ENCODE peak calls at places on chromosomes 1 and 21, in ten cellular contexts. One of them, this sample, is unnamed.
A peak's percentile ranks its signal among the peaks of the same experiment; 100 is the strongest.

GRCh38 chr1:243390315-243390875 is 134.6 kb downstream of the SDCCAG8 start:
- DNase-seq in posterior cingulate gyrus: no peak
- DNase-seq in naive thymus-derived CD4-positive, alpha-beta T cell: no peak
- DNase-seq in astrocyte of the hippocampus: no peak
- DNase-seq in stimulated activated CD4-positive, alpha-beta T cell treated with anti-CD3 and anti-CD28 coated beads, Interleukin-4, amount 100 ng/mL, for 1 hour: no peak
- DNase-seq in GOT3: no peak
- DNase-seq in iPS-NIHi11: no peak
- DNase-seq in RKO: no peak
- DNase-seq in stomach: no peak
- DNase-seq in GM10248: no peak
- DNase-seq in this sample: no peak

GRCh38 chr1:171872430-171872829 is 31.1 kb downstream of the DNM3 start:
- DNase-seq in naive thymus-derived CD4-positive, alpha-beta T cell: no peak
- DNase-seq in GOT3: no peak
- DNase-seq in RKO: no peak
- DNase-seq in iPS-NIHi11: no peak
- DNase-seq in posterior cingulate gyrus: no peak
- DNase-seq in stimulated activated CD4-positive, alpha-beta T cell treated with anti-CD3 and anti-CD28 coated beads, Interleukin-4, amount 100 ng/mL, for 1 hour: no peak
- DNase-seq in stomach: no peak
- DNase-seq in astrocyte of the hippocampus: no peak
- DNase-seq in GM10248: no peak
- DNase-seq in this sample: no peak

GRCh38 chr1:162059721-162060120 is 9.8 kb upstream of the NOS1AP start:
- DNase-seq in stomach: no peak
- DNase-seq in posterior cingulate gyrus: no peak
- DNase-seq in GM10248: no peak
- DNase-seq in GOT3: no peak
- DNase-seq in stimulated activated CD4-positive, alpha-beta T cell treated with anti-CD3 and anti-CD28 coated beads, Interleukin-4, amount 100 ng/mL, for 1 hour: no peak
- DNase-seq in iPS-NIHi11: no peak
- DNase-seq in naive thymus-derived CD4-positive, alpha-beta T cell: no peak
- DNase-seq in RKO: no peak
- DNase-seq in astrocyte of the hippocampus: no peak
- DNase-seq in this sample: no peak

GRCh38 chr1:30618335-30618747 is 105.0 kb downstream of the MATN1 start:
- DNase-seq in RKO: no peak
- DNase-seq in astrocyte of the hippocampus: peak; percentile 15
- DNase-seq in iPS-NIHi11: no peak
- DNase-seq in stomach: no peak
- DNase-seq in GOT3: no peak
- DNase-seq in GM10248: no peak
- DNase-seq in naive thymus-derived CD4-positive, alpha-beta T cell: no peak
- DNase-seq in posterior cingulate gyrus: no peak
- DNase-seq in stimulated activated CD4-positive, alpha-beta T cell treated with anti-CD3 and anti-CD28 coated beads, Interleukin-4, amount 100 ng/mL, for 1 hour: no peak
- DNase-seq in this sample: no peak

GRCh38 chr1:27527857-27528700 is 38.1 kb upstream of the WASF2 start:
- DNase-seq in GM10248: peak; percentile 67
- DNase-seq in GOT3: no peak
- DNase-seq in stimulated activated CD4-positive, alpha-beta T cell treated with anti-CD3 and anti-CD28 coated beads, Interleukin-4, amount 100 ng/mL, for 1 hour: peak; percentile 67
- DNase-seq in posterior cingulate gyrus: no peak
- DNase-seq in RKO: no peak
- DNase-seq in astrocyte of the hippocampus: peak; percentile 71
- DNase-seq in naive thymus-derived CD4-positive, alpha-beta T cell: peak; percentile 69
- DNase-seq in iPS-NIHi11: peak; percentile 75
- DNase-seq in stomach: peak; percentile 67
- DNase-seq in this sample: peak; percentile 73

GRCh38 chr1:186236921-186237320 is 138.1 kb downstream of the TPR start:
- DNase-seq in posterior cingulate gyrus: no peak
- DNase-seq in iPS-NIHi11: no peak
- DNase-seq in astrocyte of the hippocampus: peak; percentile 59
- DNase-seq in GOT3: peak; percentile 47
- DNase-seq in RKO: peak; percentile 57
- DNase-seq in naive thymus-derived CD4-positive, alpha-beta T cell: no peak
- DNase-seq in GM10248: no peak
- DNase-seq in stomach: no peak
- DNase-seq in stimulated activated CD4-positive, alpha-beta T cell treated with anti-CD3 and anti-CD28 coated beads, Interleukin-4, amount 100 ng/mL, for 1 hour: no peak
- DNase-seq in this sample: no peak

GRCh38 chr1:67749263-67749843 is 64.4 kb downstream of the GADD45A start:
- DNase-seq in GM10248: no peak
- DNase-seq in posterior cingulate gyrus: no peak
- DNase-seq in stomach: peak; percentile 35
- DNase-seq in iPS-NIHi11: peak; percentile 54
- DNase-seq in stimulated activated CD4-positive, alpha-beta T cell treated with anti-CD3 and anti-CD28 coated beads, Interleukin-4, amount 100 ng/mL, for 1 hour: no peak
- DNase-seq in astrocyte of the hippocampus: no peak
- DNase-seq in GOT3: no peak
- DNase-seq in naive thymus-derived CD4-positive, alpha-beta T cell: no peak
- DNase-seq in RKO: no peak
- DNase-seq in this sample: peak; percentile 81

GRCh38 chr1:229225331-229225782 is 45.6 kb upstream of the RAB4A start:
- DNase-seq in GM10248: no peak
- DNase-seq in RKO: no peak
- DNase-seq in naive thymus-derived CD4-positive, alpha-beta T cell: no peak
- DNase-seq in posterior cingulate gyrus: no peak
- DNase-seq in iPS-NIHi11: no peak
- DNase-seq in astrocyte of the hippocampus: no peak
- DNase-seq in stimulated activated CD4-positive, alpha-beta T cell treated with anti-CD3 and anti-CD28 coated beads, Interleukin-4, amount 100 ng/mL, for 1 hour: no peak
- DNase-seq in stomach: no peak
- DNase-seq in GOT3: no peak
- DNase-seq in this sample: no peak

GRCh38 chr1:27418326-27418761 is 25.9 kb downstream of the GPR3 start:
- DNase-seq in stomach: peak; percentile 71
- DNase-seq in GOT3: peak; percentile 41
- DNase-seq in posterior cingulate gyrus: peak; percentile 55
- DNase-seq in naive thymus-derived CD4-positive, alpha-beta T cell: no peak
- DNase-seq in stimulated activated CD4-positive, alpha-beta T cell treated with anti-CD3 and anti-CD28 coated beads, Interleukin-4, amount 100 ng/mL, for 1 hour: peak; percentile 45
- DNase-seq in RKO: no peak
- DNase-seq in iPS-NIHi11: no peak
- DNase-seq in GM10248: peak; percentile 83
- DNase-seq in astrocyte of the hippocampus: peak; percentile 94
- DNase-seq in this sample: no peak

GRCh38 chr21:44730028-44730395 is 18.6 kb upstream of the TSPEAR start:
- DNase-seq in GM10248: no peak
- DNase-seq in stimulated activated CD4-positive, alpha-beta T cell treated with anti-CD3 and anti-CD28 coated beads, Interleukin-4, amount 100 ng/mL, for 1 hour: no peak
- DNase-seq in RKO: no peak
- DNase-seq in iPS-NIHi11: no peak
- DNase-seq in posterior cingulate gyrus: no peak
- DNase-seq in astrocyte of the hippocampus: no peak
- DNase-seq in GOT3: no peak
- DNase-seq in stomach: no peak
- DNase-seq in naive thymus-derived CD4-positive, alpha-beta T cell: no peak
- DNase-seq in this sample: no peak

GRCh38 chr1:29657816-29658215 is 421.5 kb downstream of the PTPRU start:
- DNase-seq in RKO: no peak
- DNase-seq in iPS-NIHi11: no peak
- DNase-seq in GOT3: no peak
- DNase-seq in stimulated activated CD4-positive, alpha-beta T cell treated with anti-CD3 and anti-CD28 coated beads, Interleukin-4, amount 100 ng/mL, for 1 hour: no peak
- DNase-seq in stomach: no peak
- DNase-seq in GM10248: no peak
- DNase-seq in posterior cingulate gyrus: no peak
- DNase-seq in astrocyte of the hippocampus: no peak
- DNase-seq in naive thymus-derived CD4-positive, alpha-beta T cell: no peak
- DNase-seq in this sample: no peak

GRCh38 chr1:7995437-7995836 is 30.7 kb downstream of the ERRFI1 start:
- DNase-seq in GOT3: no peak
- DNase-seq in astrocyte of the hippocampus: no peak
- DNase-seq in naive thymus-derived CD4-positive, alpha-beta T cell: no peak
- DNase-seq in RKO: no peak
- DNase-seq in GM10248: no peak
- DNase-seq in stomach: no peak
- DNase-seq in iPS-NIHi11: no peak
- DNase-seq in stimulated activated CD4-positive, alpha-beta T cell treated with anti-CD3 and anti-CD28 coated beads, Interleukin-4, amount 100 ng/mL, for 1 hour: no peak
- DNase-seq in posterior cingulate gyrus: no peak
- DNase-seq in this sample: no peak

GRCh38 chr1:154962238-154962678 is 676 bp upstream of the PYGO2 start:
- DNase-seq in naive thymus-derived CD4-positive, alpha-beta T cell: peak; percentile 40
- DNase-seq in GM10248: peak; percentile 40
- DNase-seq in GOT3: no peak
- DNase-seq in RKO: peak; percentile 62
- DNase-seq in stimulated activated CD4-positive, alpha-beta T cell treated with anti-CD3 and anti-CD28 coated beads, Interleukin-4, amount 100 ng/mL, for 1 hour: no peak
- DNase-seq in posterior cingulate gyrus: no peak
- DNase-seq in stomach: no peak
- DNase-seq in iPS-NIHi11: peak; percentile 46
- DNase-seq in astrocyte of the hippocampus: no peak
- DNase-seq in this sample: no peak

GRCh38 chr1:213154056-213154677 is 103.1 kb downstream of the RPS6KC1 start:
- DNase-seq in posterior cingulate gyrus: no peak
- DNase-seq in iPS-NIHi11: no peak
- DNase-seq in stomach: peak; percentile 56
- DNase-seq in GM10248: no peak
- DNase-seq in stimulated activated CD4-positive, alpha-beta T cell treated with anti-CD3 and anti-CD28 coated beads, Interleukin-4, amount 100 ng/mL, for 1 hour: no peak
- DNase-seq in RKO: no peak
- DNase-seq in naive thymus-derived CD4-positive, alpha-beta T cell: no peak
- DNase-seq in astrocyte of the hippocampus: no peak
- DNase-seq in GOT3: no peak
- DNase-seq in this sample: no peak

GRCh38 chr1:245888809-245889208 is 618.3 kb downstream of the SMYD3 start:
- DNase-seq in RKO: peak; percentile 29
- DNase-seq in naive thymus-derived CD4-positive, alpha-beta T cell: peak; percentile 13
- DNase-seq in stomach: no peak
- DNase-seq in stimulated activated CD4-positive, alpha-beta T cell treated with anti-CD3 and anti-CD28 coated beads, Interleukin-4, amount 100 ng/mL, for 1 hour: no peak
- DNase-seq in astrocyte of the hippocampus: no peak
- DNase-seq in iPS-NIHi11: peak; percentile 41
- DNase-seq in posterior cingulate gyrus: no peak
- DNase-seq in GM10248: no peak
- DNase-seq in GOT3: no peak
- DNase-seq in this sample: no peak

GRCh38 chr1:217379338-217379737 is 251.6 kb downstream of the GPATCH2 start:
- DNase-seq in stomach: no peak
- DNase-seq in posterior cingulate gyrus: no peak
- DNase-seq in stimulated activated CD4-positive, alpha-beta T cell treated with anti-CD3 and anti-CD28 coated beads, Interleukin-4, amount 100 ng/mL, for 1 hour: no peak
- DNase-seq in iPS-NIHi11: no peak
- DNase-seq in astrocyte of the hippocampus: no peak
- DNase-seq in GOT3: no peak
- DNase-seq in GM10248: no peak
- DNase-seq in RKO: no peak
- DNase-seq in naive thymus-derived CD4-positive, alpha-beta T cell: no peak
- DNase-seq in this sample: no peak

GRCh38 chr1:183304466-183305122 is 113.6 kb downstream of the NMNAT2 start:
- DNase-seq in GM10248: no peak
- DNase-seq in stimulated activated CD4-positive, alpha-beta T cell treated with anti-CD3 and anti-CD28 coated beads, Interleukin-4, amount 100 ng/mL, for 1 hour: no peak
- DNase-seq in RKO: no peak
- DNase-seq in iPS-NIHi11: no peak
- DNase-seq in posterior cingulate gyrus: no peak
- DNase-seq in GOT3: no peak
- DNase-seq in astrocyte of the hippocampus: no peak
- DNase-seq in stomach: no peak
- DNase-seq in naive thymus-derived CD4-positive, alpha-beta T cell: no peak
- DNase-seq in this sample: no peak

GRCh38 chr1:184790642-184791041 is 36.0 kb upstream of the EDEM3 start:
- DNase-seq in GOT3: no peak
- DNase-seq in stimulated activated CD4-positive, alpha-beta T cell treated with anti-CD3 and anti-CD28 coated beads, Interleukin-4, amount 100 ng/mL, for 1 hour: no peak
- DNase-seq in astrocyte of the hippocampus: no peak
- DNase-seq in posterior cingulate gyrus: no peak
- DNase-seq in iPS-NIHi11: no peak
- DNase-seq in GM10248: no peak
- DNase-seq in naive thymus-derived CD4-positive, alpha-beta T cell: no peak
- DNase-seq in stomach: no peak
- DNase-seq in RKO: no peak
- DNase-seq in this sample: no peak

GRCh38 chr1:109759513-109760334 is 4.0 kb downstream of the EPS8L3 start:
- DNase-seq in stimulated activated CD4-positive, alpha-beta T cell treated with anti-CD3 and anti-CD28 coated beads, Interleukin-4, amount 100 ng/mL, for 1 hour: no peak
- DNase-seq in iPS-NIHi11: no peak
- DNase-seq in RKO: no peak
- DNase-seq in GOT3: no peak
- DNase-seq in posterior cingulate gyrus: peak; percentile 13
- DNase-seq in GM10248: no peak
- DNase-seq in astrocyte of the hippocampus: no peak
- DNase-seq in naive thymus-derived CD4-positive, alpha-beta T cell: no peak
- DNase-seq in stomach: peak; percentile 20
- DNase-seq in this sample: no peak

GRCh38 chr1:169949139-169949538 is 55.4 kb upstream of the SCYL3 start:
- DNase-seq in stimulated activated CD4-positive, alpha-beta T cell treated with anti-CD3 and anti-CD28 coated beads, Interleukin-4, amount 100 ng/mL, for 1 hour: no peak
- DNase-seq in RKO: no peak
- DNase-seq in iPS-NIHi11: no peak
- DNase-seq in naive thymus-derived CD4-positive, alpha-beta T cell: no peak
- DNase-seq in posterior cingulate gyrus: no peak
- DNase-seq in astrocyte of the hippocampus: peak; percentile 49
- DNase-seq in GM10248: peak; percentile 18
- DNase-seq in GOT3: no peak
- DNase-seq in stomach: no peak
- DNase-seq in this sample: no peak

GRCh38 chr1:4673494-4673893 is 19.1 kb downstream of the AJAP1 start:
- DNase-seq in posterior cingulate gyrus: no peak
- DNase-seq in stimulated activated CD4-positive, alpha-beta T cell treated with anti-CD3 and anti-CD28 coated beads, Interleukin-4, amount 100 ng/mL, for 1 hour: no peak
- DNase-seq in RKO: no peak
- DNase-seq in GOT3: no peak
- DNase-seq in naive thymus-derived CD4-positive, alpha-beta T cell: no peak
- DNase-seq in astrocyte of the hippocampus: no peak
- DNase-seq in iPS-NIHi11: no peak
- DNase-seq in GM10248: no peak
- DNase-seq in stomach: no peak
- DNase-seq in this sample: no peak

GRCh38 chr1:36092166-36092797 is 3.6 kb downstream of the ADPRS start:
- DNase-seq in stomach: no peak
- DNase-seq in GOT3: no peak
- DNase-seq in stimulated activated CD4-positive, alpha-beta T cell treated with anti-CD3 and anti-CD28 coated beads, Interleukin-4, amount 100 ng/mL, for 1 hour: no peak
- DNase-seq in naive thymus-derived CD4-positive, alpha-beta T cell: no peak
- DNase-seq in iPS-NIHi11: no peak
- DNase-seq in RKO: no peak
- DNase-seq in GM10248: no peak
- DNase-seq in astrocyte of the hippocampus: no peak
- DNase-seq in posterior cingulate gyrus: no peak
- DNase-seq in this sample: no peak

GRCh38 chr1:42737986-42738677 is 1.9 kb downstream of the CLDN19 start:
- DNase-seq in iPS-NIHi11: no peak
- DNase-seq in RKO: no peak
- DNase-seq in posterior cingulate gyrus: no peak
- DNase-seq in stimulated activated CD4-positive, alpha-beta T cell treated with anti-CD3 and anti-CD28 coated beads, Interleukin-4, amount 100 ng/mL, for 1 hour: no peak
- DNase-seq in astrocyte of the hippocampus: no peak
- DNase-seq in GM10248: no peak
- DNase-seq in naive thymus-derived CD4-positive, alpha-beta T cell: no peak
- DNase-seq in stomach: no peak
- DNase-seq in GOT3: no peak
- DNase-seq in this sample: no peak

GRCh38 chr1:205477121-205477758 is 21.4 kb upstream of the BLACAT1 start:
- DNase-seq in GOT3: no peak
- DNase-seq in posterior cingulate gyrus: no peak
- DNase-seq in GM10248: no peak
- DNase-seq in iPS-NIHi11: peak; percentile 58
- DNase-seq in stimulated activated CD4-positive, alpha-beta T cell treated with anti-CD3 and anti-CD28 coated beads, Interleukin-4, amount 100 ng/mL, for 1 hour: no peak
- DNase-seq in stomach: no peak
- DNase-seq in naive thymus-derived CD4-positive, alpha-beta T cell: no peak
- DNase-seq in astrocyte of the hippocampus: no peak
- DNase-seq in RKO: no peak
- DNase-seq in this sample: peak; percentile 76

GRCh38 chr1:154812911-154813816 is 56.9 kb downstream of the KCNN3 start:
- DNase-seq in GM10248: no peak
- DNase-seq in naive thymus-derived CD4-positive, alpha-beta T cell: no peak
- DNase-seq in iPS-NIHi11: peak; percentile 69
- DNase-seq in stimulated activated CD4-positive, alpha-beta T cell treated with anti-CD3 and anti-CD28 coated beads, Interleukin-4, amount 100 ng/mL, for 1 hour: no peak
- DNase-seq in GOT3: no peak
- DNase-seq in astrocyte of the hippocampus: peak; percentile 14
- DNase-seq in RKO: no peak
- DNase-seq in posterior cingulate gyrus: no peak
- DNase-seq in stomach: no peak
- DNase-seq in this sample: peak; percentile 66

GRCh38 chr1:156943756-156944155 is 23.3 kb downstream of the LRRC71 start:
- DNase-seq in GOT3: no peak
- DNase-seq in naive thymus-derived CD4-positive, alpha-beta T cell: no peak
- DNase-seq in posterior cingulate gyrus: no peak
- DNase-seq in GM10248: no peak
- DNase-seq in RKO: no peak
- DNase-seq in iPS-NIHi11: no peak
- DNase-seq in stimulated activated CD4-positive, alpha-beta T cell treated with anti-CD3 and anti-CD28 coated beads, Interleukin-4, amount 100 ng/mL, for 1 hour: no peak
- DNase-seq in stomach: no peak
- DNase-seq in astrocyte of the hippocampus: no peak
- DNase-seq in this sample: no peak

GRCh38 chr1:117114816-117115215 is 6.7 kb downstream of the TRIM45 start:
- DNase-seq in GOT3: no peak
- DNase-seq in astrocyte of the hippocampus: no peak
- DNase-seq in posterior cingulate gyrus: no peak
- DNase-seq in GM10248: no peak
- DNase-seq in RKO: no peak
- DNase-seq in naive thymus-derived CD4-positive, alpha-beta T cell: no peak
- DNase-seq in stimulated activated CD4-positive, alpha-beta T cell treated with anti-CD3 and anti-CD28 coated beads, Interleukin-4, amount 100 ng/mL, for 1 hour: no peak
- DNase-seq in iPS-NIHi11: no peak
- DNase-seq in stomach: no peak
- DNase-seq in this sample: no peak

GRCh38 chr1:92291372-92291999 is 7.3 kb downstream of the GLMN start:
- DNase-seq in GOT3: no peak
- DNase-seq in astrocyte of the hippocampus: peak; percentile 67
- DNase-seq in RKO: peak; percentile 72
- DNase-seq in stimulated activated CD4-positive, alpha-beta T cell treated with anti-CD3 and anti-CD28 coated beads, Interleukin-4, amount 100 ng/mL, for 1 hour: no peak
- DNase-seq in posterior cingulate gyrus: no peak
- DNase-seq in iPS-NIHi11: peak; percentile 31
- DNase-seq in stomach: no peak
- DNase-seq in naive thymus-derived CD4-positive, alpha-beta T cell: peak; percentile 5
- DNase-seq in GM10248: no peak
- DNase-seq in this sample: no peak